ENCODE peak calls at places on chromosomes 16 and 17, in seven cellular contexts. One of them, this sample, is unnamed.
A peak's percentile ranks its signal among the peaks of the same experiment; 100 is the strongest.

GRCh38 chr17:6088141-6088540 is 18.0 kb downstream of the WSCD1 start:
- DNase-seq in left ventricle myocardium inferior: no peak
- DNase-seq in PC-9: no peak
- DNase-seq in pancreas: no peak
- DNase-seq in fibroblast of lung: no peak
- DNase-seq in CD8-positive, alpha-beta memory T cell: no peak
- DNase-seq in dorsolateral prefrontal cortex: no peak
- DNase-seq in this sample: no peak

GRCh38 chr16:27273670-27274522 is 5.3 kb upstream of the NSMCE1 start:
- DNase-seq in pancreas: no peak
- DNase-seq in dorsolateral prefrontal cortex: no peak
- DNase-seq in left ventricle myocardium inferior: no peak
- DNase-seq in fibroblast of lung: no peak
- DNase-seq in CD8-positive, alpha-beta memory T cell: no peak
- DNase-seq in PC-9: no peak
- DNase-seq in this sample: no peak

GRCh38 chr17:10141436-10141835 is 57.0 kb downstream of the GAS7 start:
- DNase-seq in pancreas: no peak
- DNase-seq in left ventricle myocardium inferior: no peak
- DNase-seq in CD8-positive, alpha-beta memory T cell: no peak
- DNase-seq in fibroblast of lung: no peak
- DNase-seq in dorsolateral prefrontal cortex: no peak
- DNase-seq in PC-9: no peak
- DNase-seq in this sample: no peak

GRCh38 chr16:19118938-19119431 is 5.2 kb downstream of the ITPRIPL2 start:
- DNase-seq in CD8-positive, alpha-beta memory T cell: no peak
- DNase-seq in PC-9: peak; percentile 84
- DNase-seq in dorsolateral prefrontal cortex: no peak
- DNase-seq in pancreas: no peak
- DNase-seq in left ventricle myocardium inferior: no peak
- DNase-seq in fibroblast of lung: peak; percentile 93
- DNase-seq in this sample: no peak

GRCh38 chr17:37787055-37787720 is 42.3 kb upstream of the HNF1B start:
- DNase-seq in PC-9: no peak
- DNase-seq in fibroblast of lung: peak; percentile 10
- DNase-seq in left ventricle myocardium inferior: no peak
- DNase-seq in CD8-positive, alpha-beta memory T cell: no peak
- DNase-seq in dorsolateral prefrontal cortex: no peak
- DNase-seq in pancreas: peak; percentile 75
- DNase-seq in this sample: no peak

GRCh38 chr17:81563861-81564586 is 11.9 kb upstream of the FAAP100 start:
- DNase-seq in pancreas: no peak
- DNase-seq in fibroblast of lung: peak; percentile 87
- DNase-seq in PC-9: peak; percentile 43
- DNase-seq in CD8-positive, alpha-beta memory T cell: no peak
- DNase-seq in dorsolateral prefrontal cortex: no peak
- DNase-seq in left ventricle myocardium inferior: no peak
- DNase-seq in this sample: no peak

GRCh38 chr17:56319531-56319930 is 166.3 kb downstream of the ANKFN1 start:
- DNase-seq in pancreas: no peak
- DNase-seq in left ventricle myocardium inferior: no peak
- DNase-seq in fibroblast of lung: peak; percentile 65
- DNase-seq in CD8-positive, alpha-beta memory T cell: no peak
- DNase-seq in PC-9: peak; percentile 46
- DNase-seq in dorsolateral prefrontal cortex: no peak
- DNase-seq in this sample: peak; percentile 12

GRCh38 chr16:11208916-11209665 is 46.9 kb downstream of the SOCS1 start:
- DNase-seq in CD8-positive, alpha-beta memory T cell: no peak
- DNase-seq in PC-9: no peak
- DNase-seq in pancreas: no peak
- DNase-seq in fibroblast of lung: no peak
- DNase-seq in dorsolateral prefrontal cortex: no peak
- DNase-seq in left ventricle myocardium inferior: no peak
- DNase-seq in this sample: peak; percentile 49

GRCh38 chr16:23148513-23149266 is 562 bp downstream of the USP31 start:
- DNase-seq in pancreas: peak; percentile 75
- DNase-seq in dorsolateral prefrontal cortex: peak; percentile 76
- DNase-seq in fibroblast of lung: peak; percentile 60
- DNase-seq in PC-9: no peak
- DNase-seq in CD8-positive, alpha-beta memory T cell: peak; percentile 57
- DNase-seq in left ventricle myocardium inferior: peak; percentile 83
- DNase-seq in this sample: no peak

GRCh38 chr17:50594931-50595330 is 34.4 kb downstream of the CACNA1G start:
- DNase-seq in CD8-positive, alpha-beta memory T cell: no peak
- DNase-seq in dorsolateral prefrontal cortex: no peak
- DNase-seq in PC-9: no peak
- DNase-seq in fibroblast of lung: no peak
- DNase-seq in left ventricle myocardium inferior: no peak
- DNase-seq in pancreas: no peak
- DNase-seq in this sample: no peak

GRCh38 chr17:79842136-79842655 is 3.0 kb upstream of the CBX4 start:
- DNase-seq in PC-9: no peak
- DNase-seq in dorsolateral prefrontal cortex: no peak
- DNase-seq in fibroblast of lung: no peak
- DNase-seq in CD8-positive, alpha-beta memory T cell: no peak
- DNase-seq in left ventricle myocardium inferior: no peak
- DNase-seq in pancreas: peak; percentile 14
- DNase-seq in this sample: no peak

GRCh38 chr17:9456265-9456664 is 119.4 kb downstream of the STX8 start:
- DNase-seq in left ventricle myocardium inferior: peak; percentile 26
- DNase-seq in CD8-positive, alpha-beta memory T cell: no peak
- DNase-seq in pancreas: no peak
- DNase-seq in PC-9: no peak
- DNase-seq in fibroblast of lung: peak; percentile 7
- DNase-seq in dorsolateral prefrontal cortex: no peak
- DNase-seq in this sample: no peak

GRCh38 chr17:74466111-74466784 is at the start of gene CD300A:
- DNase-seq in left ventricle myocardium inferior: peak; percentile 55
- DNase-seq in PC-9: no peak
- DNase-seq in pancreas: no peak
- DNase-seq in CD8-positive, alpha-beta memory T cell: no peak
- DNase-seq in dorsolateral prefrontal cortex: no peak
- DNase-seq in fibroblast of lung: no peak
- DNase-seq in this sample: no peak

GRCh38 chr16:19963306-19963705 is 78.7 kb upstream of the GPRC5B start:
- DNase-seq in dorsolateral prefrontal cortex: no peak
- DNase-seq in pancreas: peak; percentile 3
- DNase-seq in CD8-positive, alpha-beta memory T cell: no peak
- DNase-seq in left ventricle myocardium inferior: peak; percentile 38
- DNase-seq in PC-9: no peak
- DNase-seq in fibroblast of lung: no peak
- DNase-seq in this sample: no peak

GRCh38 chr16:3171855-3172593 is 16.0 kb upstream of the OR1F1 start:
- DNase-seq in PC-9: no peak
- DNase-seq in left ventricle myocardium inferior: no peak
- DNase-seq in pancreas: no peak
- DNase-seq in CD8-positive, alpha-beta memory T cell: no peak
- DNase-seq in dorsolateral prefrontal cortex: no peak
- DNase-seq in fibroblast of lung: no peak
- DNase-seq in this sample: no peak

GRCh38 chr17:2563061-2563460 is 30.4 kb upstream of the PAFAH1B1 start:
- DNase-seq in CD8-positive, alpha-beta memory T cell: no peak
- DNase-seq in dorsolateral prefrontal cortex: no peak
- DNase-seq in left ventricle myocardium inferior: no peak
- DNase-seq in fibroblast of lung: no peak
- DNase-seq in PC-9: no peak
- DNase-seq in pancreas: no peak
- DNase-seq in this sample: peak; percentile 91

GRCh38 chr17:35991075-35991474 is 4.5 kb upstream of the CCL14 start:
- DNase-seq in dorsolateral prefrontal cortex: no peak
- DNase-seq in fibroblast of lung: no peak
- DNase-seq in left ventricle myocardium inferior: no peak
- DNase-seq in pancreas: no peak
- DNase-seq in CD8-positive, alpha-beta memory T cell: no peak
- DNase-seq in PC-9: no peak
- DNase-seq in this sample: no peak

GRCh38 chr16:78437352-78437968 is 338.0 kb downstream of the WWOX start:
- DNase-seq in PC-9: no peak
- DNase-seq in fibroblast of lung: peak; percentile 39
- DNase-seq in CD8-positive, alpha-beta memory T cell: peak; percentile 5
- DNase-seq in dorsolateral prefrontal cortex: no peak
- DNase-seq in left ventricle myocardium inferior: no peak
- DNase-seq in pancreas: peak; percentile 9
- DNase-seq in this sample: no peak

GRCh38 chr17:64778367-64779290 is 116.5 kb upstream of the SMURF2 start:
- DNase-seq in PC-9: no peak
- DNase-seq in dorsolateral prefrontal cortex: no peak
- DNase-seq in CD8-positive, alpha-beta memory T cell: peak; percentile 21
- DNase-seq in fibroblast of lung: no peak
- DNase-seq in left ventricle myocardium inferior: peak; percentile 24
- DNase-seq in pancreas: peak; percentile 37
- DNase-seq in this sample: no peak

GRCh38 chr16:22763655-22764054 is 50.3 kb upstream of the HS3ST2 start:
- DNase-seq in left ventricle myocardium inferior: no peak
- DNase-seq in PC-9: no peak
- DNase-seq in CD8-positive, alpha-beta memory T cell: no peak
- DNase-seq in pancreas: no peak
- DNase-seq in dorsolateral prefrontal cortex: no peak
- DNase-seq in fibroblast of lung: no peak
- DNase-seq in this sample: no peak

GRCh38 chr17:14755002-14755401 is 454.1 kb downstream of the HS3ST3B1 start:
- DNase-seq in dorsolateral prefrontal cortex: no peak
- DNase-seq in pancreas: no peak
- DNase-seq in PC-9: no peak
- DNase-seq in fibroblast of lung: peak; percentile 24
- DNase-seq in left ventricle myocardium inferior: no peak
- DNase-seq in CD8-positive, alpha-beta memory T cell: no peak
- DNase-seq in this sample: no peak

GRCh38 chr17:82949361-82949760 is 109.5 kb upstream of the ZNF750 start:
- DNase-seq in PC-9: no peak
- DNase-seq in pancreas: no peak
- DNase-seq in fibroblast of lung: no peak
- DNase-seq in left ventricle myocardium inferior: peak; percentile 5
- DNase-seq in CD8-positive, alpha-beta memory T cell: no peak
- DNase-seq in dorsolateral prefrontal cortex: peak; percentile 11
- DNase-seq in this sample: no peak

GRCh38 chr16:22217890-22218730 is 12.0 kb downstream of the EEF2K start:
- DNase-seq in pancreas: no peak
- DNase-seq in PC-9: no peak
- DNase-seq in fibroblast of lung: no peak
- DNase-seq in CD8-positive, alpha-beta memory T cell: no peak
- DNase-seq in left ventricle myocardium inferior: peak; percentile 30
- DNase-seq in dorsolateral prefrontal cortex: no peak
- DNase-seq in this sample: no peak

GRCh38 chr16:56351481-56351880 is 73.9 kb downstream of the AMFR start:
- DNase-seq in fibroblast of lung: no peak
- DNase-seq in CD8-positive, alpha-beta memory T cell: no peak
- DNase-seq in PC-9: peak; percentile 28
- DNase-seq in left ventricle myocardium inferior: no peak
- DNase-seq in dorsolateral prefrontal cortex: peak; percentile 24
- DNase-seq in pancreas: no peak
- DNase-seq in this sample: no peak

GRCh38 chr16:25709182-25709581 is 17.4 kb downstream of the HS3ST4 start:
- DNase-seq in left ventricle myocardium inferior: no peak
- DNase-seq in fibroblast of lung: no peak
- DNase-seq in pancreas: no peak
- DNase-seq in PC-9: no peak
- DNase-seq in CD8-positive, alpha-beta memory T cell: no peak
- DNase-seq in dorsolateral prefrontal cortex: no peak
- DNase-seq in this sample: no peak

GRCh38 chr16:9124908-9125584 is 33.6 kb downstream of the HAPSTR1 start:
- DNase-seq in CD8-positive, alpha-beta memory T cell: no peak
- DNase-seq in pancreas: no peak
- DNase-seq in left ventricle myocardium inferior: no peak
- DNase-seq in dorsolateral prefrontal cortex: no peak
- DNase-seq in fibroblast of lung: no peak
- DNase-seq in PC-9: no peak
- DNase-seq in this sample: no peak

GRCh38 chr16:9124444-9124843 is 33.0 kb downstream of the HAPSTR1 start:
- DNase-seq in fibroblast of lung: no peak
- DNase-seq in PC-9: no peak
- DNase-seq in pancreas: no peak
- DNase-seq in dorsolateral prefrontal cortex: no peak
- DNase-seq in left ventricle myocardium inferior: no peak
- DNase-seq in CD8-positive, alpha-beta memory T cell: no peak
- DNase-seq in this sample: no peak

GRCh38 chr16:9125658-9126492 is 34.4 kb downstream of the HAPSTR1 start:
- DNase-seq in left ventricle myocardium inferior: no peak
- DNase-seq in PC-9: no peak
- DNase-seq in fibroblast of lung: no peak
- DNase-seq in CD8-positive, alpha-beta memory T cell: no peak
- DNase-seq in pancreas: no peak
- DNase-seq in dorsolateral prefrontal cortex: no peak
- DNase-seq in this sample: no peak

GRCh38 chr16:9126609-9127008 is 35.2 kb downstream of the HAPSTR1 start:
- DNase-seq in pancreas: no peak
- DNase-seq in CD8-positive, alpha-beta memory T cell: no peak
- DNase-seq in dorsolateral prefrontal cortex: no peak
- DNase-seq in fibroblast of lung: no peak
- DNase-seq in PC-9: no peak
- DNase-seq in left ventricle myocardium inferior: no peak
- DNase-seq in this sample: no peak

GRCh38 chr16:9128346-9129342 is 37.2 kb downstream of the HAPSTR1 start:
- DNase-seq in CD8-positive, alpha-beta memory T cell: no peak
- DNase-seq in dorsolateral prefrontal cortex: no peak
- DNase-seq in PC-9: no peak
- DNase-seq in pancreas: no peak
- DNase-seq in fibroblast of lung: no peak
- DNase-seq in left ventricle myocardium inferior: no peak
- DNase-seq in this sample: no peak
- H3K27ac ChIP-seq in CD8-positive, alpha-beta memory T cell: no peak overlapping the region
- H3K27ac ChIP-seq in dorsolateral prefrontal cortex: no peak overlapping the region
- H3K27ac ChIP-seq in PC-9: peak overlapping the region; percentile 64
- H3K27ac ChIP-seq in pancreas: no peak overlapping the region
- H3K27ac ChIP-seq in fibroblast of lung: peak overlapping the region; percentile 40
- H3K27ac ChIP-seq in left ventricle myocardium inferior: peak overlapping the region; percentile 48
- H3K27ac ChIP-seq in this sample: peak overlapping the region; percentile 65

GRCh38 chr16:30655815-30656347 is 2.4 kb upstream of the FBRS start:
- DNase-seq in PC-9: no peak
- DNase-seq in fibroblast of lung: no peak
- DNase-seq in pancreas: no peak
- DNase-seq in dorsolateral prefrontal cortex: no peak
- DNase-seq in left ventricle myocardium inferior: no peak
- DNase-seq in CD8-positive, alpha-beta memory T cell: no peak
- DNase-seq in this sample: no peak
- H3K27ac ChIP-seq in PC-9: no peak overlapping the region
- H3K27ac ChIP-seq in fibroblast of lung: no peak overlapping the region
- H3K27ac ChIP-seq in pancreas: no peak overlapping the region
- H3K27ac ChIP-seq in dorsolateral prefrontal cortex: no peak overlapping the region
- H3K27ac ChIP-seq in left ventricle myocardium inferior: peak overlapping the region; percentile 100
- H3K27ac ChIP-seq in CD8-positive, alpha-beta memory T cell: no peak overlapping the region
- H3K27ac ChIP-seq in this sample: no peak overlapping the region

DNA sequence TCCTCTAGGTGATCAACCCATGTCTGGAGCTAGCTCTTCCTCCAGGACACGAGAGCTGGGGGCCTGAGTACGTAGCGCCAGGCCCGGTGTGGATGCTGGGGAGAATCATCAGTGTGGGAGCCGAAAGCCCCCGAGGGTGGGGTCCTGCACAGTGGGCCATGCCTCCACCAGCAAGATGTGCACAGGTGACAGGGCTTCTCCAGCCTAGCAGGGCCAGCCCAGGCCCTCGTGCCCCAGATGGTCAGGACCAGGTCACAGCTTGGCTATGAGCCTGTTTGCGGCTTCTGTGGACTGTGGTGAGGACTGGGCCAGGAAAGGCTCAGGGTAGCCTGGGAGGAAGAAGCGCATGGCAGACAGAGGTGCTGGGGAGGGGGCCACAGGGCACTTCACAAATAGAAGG is 7.8 kb downstream of the MPG start:
- DNase-seq in pancreas: no peak
- DNase-seq in dorsolateral prefrontal cortex: no peak
- DNase-seq in fibroblast of lung: no peak
- DNase-seq in PC-9: no peak
- DNase-seq in left ventricle myocardium inferior: no peak
- DNase-seq in CD8-positive, alpha-beta memory T cell: no peak
- DNase-seq in this sample: no peak
- H3K27ac ChIP-seq in pancreas: no peak overlapping the region
- H3K27ac ChIP-seq in dorsolateral prefrontal cortex: peak overlapping the region; percentile 58
- H3K27ac ChIP-seq in fibroblast of lung: peak overlapping the region; percentile 23
- H3K27ac ChIP-seq in PC-9: no peak overlapping the region
- H3K27ac ChIP-seq in left ventricle myocardium inferior: peak overlapping the region; percentile 75
- H3K27ac ChIP-seq in CD8-positive, alpha-beta memory T cell: no peak overlapping the region
- H3K27ac ChIP-seq in this sample: peak overlapping the region; percentile 55

GRCh38 chr16:35011-35775 is 18.2 kb downstream of the POLR3K start:
- DNase-seq in dorsolateral prefrontal cortex: no peak
- DNase-seq in pancreas: no peak
- DNase-seq in left ventricle myocardium inferior: no peak
- DNase-seq in PC-9: no peak
- DNase-seq in fibroblast of lung: no peak
- DNase-seq in CD8-positive, alpha-beta memory T cell: no peak
- DNase-seq in this sample: no peak
- H3K27ac ChIP-seq in dorsolateral prefrontal cortex: no peak overlapping the region
- H3K27ac ChIP-seq in pancreas: no peak overlapping the region
- H3K27ac ChIP-seq in left ventricle myocardium inferior: no peak overlapping the region
- H3K27ac ChIP-seq in PC-9: no peak overlapping the region
- H3K27ac ChIP-seq in fibroblast of lung: no peak overlapping the region
- H3K27ac ChIP-seq in CD8-positive, alpha-beta memory T cell: no peak overlapping the region
- H3K27ac ChIP-seq in this sample: no peak overlapping the region